ENCODE peak calls at places on chromosomes 5 and 9, in seven cellular contexts. One of them, this sample, is unnamed.

GRCh38 chr9:97567182-97567893 is 65.8 kb downstream of the TSTD2 start:
- DNase-seq in Panc1: no peak
- DNase-seq in bronchial epithelial cell: no peak
- DNase-seq in endothelial cell: no peak
- DNase-seq in B cell: no peak
- DNase-seq in GM20000: no peak
- DNase-seq in pancreas: peak
- DNase-seq in this sample: no peak

GRCh38 chr5:98933446-98934072 is 4.8 kb upstream of the CHD1 start:
- DNase-seq in GM20000: peak
- DNase-seq in B cell: peak
- DNase-seq in pancreas: no peak
- DNase-seq in endothelial cell: no peak
- DNase-seq in bronchial epithelial cell: no peak
- DNase-seq in Panc1: no peak
- DNase-seq in this sample: no peak

GRCh38 chr9:37911271-37911681 is 7.3 kb upstream of the SLC25A51 start:
- DNase-seq in pancreas: no peak
- DNase-seq in Panc1: no peak
- DNase-seq in B cell: no peak
- DNase-seq in bronchial epithelial cell: no peak
- DNase-seq in endothelial cell: no peak
- DNase-seq in GM20000: no peak
- DNase-seq in this sample: no peak

GRCh38 chr5:96756985-96757384 is 50.8 kb downstream of the ERAP1 start:
- DNase-seq in pancreas: no peak
- DNase-seq in bronchial epithelial cell: no peak
- DNase-seq in Panc1: no peak
- DNase-seq in endothelial cell: no peak
- DNase-seq in GM20000: no peak
- DNase-seq in B cell: no peak
- DNase-seq in this sample: no peak

GRCh38 chr5:143023447-143024096 is 253.4 kb downstream of the ARHGAP26 start:
- DNase-seq in Panc1: no peak
- DNase-seq in GM20000: peak
- DNase-seq in bronchial epithelial cell: no peak
- DNase-seq in endothelial cell: no peak
- DNase-seq in B cell: no peak
- DNase-seq in pancreas: no peak
- DNase-seq in this sample: peak

GRCh38 chr5:140312067-140312790 is 9.3 kb upstream of the PFDN1 start:
- DNase-seq in endothelial cell: no peak
- DNase-seq in Panc1: peak
- DNase-seq in bronchial epithelial cell: peak
- DNase-seq in pancreas: no peak
- DNase-seq in GM20000: no peak
- DNase-seq in B cell: no peak
- DNase-seq in this sample: no peak

GRCh38 chr5:132677191-132677590 is 3.4 kb downstream of the IL4 start:
- DNase-seq in GM20000: no peak
- DNase-seq in B cell: no peak
- DNase-seq in endothelial cell: peak
- DNase-seq in bronchial epithelial cell: peak
- DNase-seq in Panc1: peak
- DNase-seq in pancreas: no peak
- DNase-seq in this sample: no peak

GRCh38 chr5:14036947-14037346 is 92.5 kb upstream of the DNAH5 start:
- DNase-seq in B cell: no peak
- DNase-seq in bronchial epithelial cell: peak
- DNase-seq in GM20000: no peak
- DNase-seq in pancreas: no peak
- DNase-seq in endothelial cell: no peak
- DNase-seq in Panc1: peak
- DNase-seq in this sample: no peak

GRCh38 chr9:96498796-96499195 is 48.8 kb downstream of the HABP4 start:
- DNase-seq in Panc1: no peak
- DNase-seq in B cell: no peak
- DNase-seq in bronchial epithelial cell: no peak
- DNase-seq in GM20000: no peak
- DNase-seq in pancreas: no peak
- DNase-seq in endothelial cell: no peak
- DNase-seq in this sample: no peak

GRCh38 chr9:68458918-68459317 is 81.8 kb downstream of the TMEM252 start:
- DNase-seq in B cell: no peak
- DNase-seq in Panc1: no peak
- DNase-seq in bronchial epithelial cell: no peak
- DNase-seq in pancreas: no peak
- DNase-seq in endothelial cell: no peak
- DNase-seq in GM20000: no peak
- DNase-seq in this sample: no peak

GRCh38 chr5:83802686-83803085 is 82.0 kb upstream of the HAPLN1 start:
- DNase-seq in bronchial epithelial cell: no peak
- DNase-seq in B cell: no peak
- DNase-seq in GM20000: no peak
- DNase-seq in Panc1: no peak
- DNase-seq in endothelial cell: no peak
- DNase-seq in pancreas: no peak
- DNase-seq in this sample: no peak

GRCh38 chr5:132877938-132878337 is 4.5 kb downstream of the LEAP2 start:
- DNase-seq in bronchial epithelial cell: no peak
- DNase-seq in endothelial cell: no peak
- DNase-seq in GM20000: no peak
- DNase-seq in Panc1: no peak
- DNase-seq in pancreas: no peak
- DNase-seq in B cell: no peak
- DNase-seq in this sample: no peak

GRCh38 chr5:58455966-58456365 is 3.9 kb downstream of the PLK2 start:
- DNase-seq in Panc1: no peak
- DNase-seq in pancreas: no peak
- DNase-seq in bronchial epithelial cell: no peak
- DNase-seq in endothelial cell: no peak
- DNase-seq in B cell: no peak
- DNase-seq in GM20000: no peak
- DNase-seq in this sample: no peak

GRCh38 chr5:112848116-112848811 is 12.8 kb upstream of the SRP19 start:
- DNase-seq in endothelial cell: no peak
- DNase-seq in GM20000: peak
- DNase-seq in B cell: peak
- DNase-seq in bronchial epithelial cell: peak
- DNase-seq in Panc1: peak
- DNase-seq in pancreas: no peak
- DNase-seq in this sample: no peak

GRCh38 chr5:62650197-62650596 is 71.6 kb downstream of the LRRC70 start:
- DNase-seq in Panc1: no peak
- DNase-seq in bronchial epithelial cell: no peak
- DNase-seq in B cell: no peak
- DNase-seq in GM20000: no peak
- DNase-seq in pancreas: no peak
- DNase-seq in endothelial cell: no peak
- DNase-seq in this sample: no peak

GRCh38 chr9:680106-680505 is 161.4 kb upstream of the DMRT1 start:
- DNase-seq in endothelial cell: no peak
- DNase-seq in pancreas: no peak
- DNase-seq in B cell: no peak
- DNase-seq in GM20000: no peak
- DNase-seq in Panc1: no peak
- DNase-seq in bronchial epithelial cell: no peak
- DNase-seq in this sample: no peak

GRCh38 chr9:684950-685340 is 156.6 kb upstream of the DMRT1 start:
- DNase-seq in B cell: no peak
- DNase-seq in pancreas: no peak
- DNase-seq in GM20000: no peak
- DNase-seq in bronchial epithelial cell: peak
- DNase-seq in endothelial cell: no peak
- DNase-seq in Panc1: no peak
- DNase-seq in this sample: no peak

GRCh38 chr9:684055-684949 is 157.2 kb upstream of the DMRT1 start:
- DNase-seq in B cell: no peak
- DNase-seq in Panc1: no peak
- DNase-seq in GM20000: no peak
- DNase-seq in bronchial epithelial cell: peak
- DNase-seq in pancreas: no peak
- DNase-seq in endothelial cell: no peak
- DNase-seq in this sample: no peak

GRCh38 chr9:683509-684021 is 157.9 kb upstream of the DMRT1 start:
- DNase-seq in bronchial epithelial cell: no peak
- DNase-seq in Panc1: no peak
- DNase-seq in B cell: no peak
- DNase-seq in GM20000: no peak
- DNase-seq in pancreas: no peak
- DNase-seq in endothelial cell: no peak
- DNase-seq in this sample: no peak

GRCh38 chr9:682633-683508 is 158.6 kb upstream of the DMRT1 start:
- DNase-seq in B cell: no peak
- DNase-seq in bronchial epithelial cell: peak
- DNase-seq in GM20000: no peak
- DNase-seq in Panc1: no peak
- DNase-seq in endothelial cell: no peak
- DNase-seq in pancreas: peak
- DNase-seq in this sample: no peak
- TF ChIP-seq CTCF in B cell: no peak
- TF ChIP-seq CTCF in bronchial epithelial cell: peak
- TF ChIP-seq CTCF in GM20000: no peak
- TF ChIP-seq CTCF in Panc1: no peak
- TF ChIP-seq CTCF in endothelial cell: no peak
- TF ChIP-seq CTCF in pancreas: no peak
- TF ChIP-seq CTCF in this sample: peak

DNA sequence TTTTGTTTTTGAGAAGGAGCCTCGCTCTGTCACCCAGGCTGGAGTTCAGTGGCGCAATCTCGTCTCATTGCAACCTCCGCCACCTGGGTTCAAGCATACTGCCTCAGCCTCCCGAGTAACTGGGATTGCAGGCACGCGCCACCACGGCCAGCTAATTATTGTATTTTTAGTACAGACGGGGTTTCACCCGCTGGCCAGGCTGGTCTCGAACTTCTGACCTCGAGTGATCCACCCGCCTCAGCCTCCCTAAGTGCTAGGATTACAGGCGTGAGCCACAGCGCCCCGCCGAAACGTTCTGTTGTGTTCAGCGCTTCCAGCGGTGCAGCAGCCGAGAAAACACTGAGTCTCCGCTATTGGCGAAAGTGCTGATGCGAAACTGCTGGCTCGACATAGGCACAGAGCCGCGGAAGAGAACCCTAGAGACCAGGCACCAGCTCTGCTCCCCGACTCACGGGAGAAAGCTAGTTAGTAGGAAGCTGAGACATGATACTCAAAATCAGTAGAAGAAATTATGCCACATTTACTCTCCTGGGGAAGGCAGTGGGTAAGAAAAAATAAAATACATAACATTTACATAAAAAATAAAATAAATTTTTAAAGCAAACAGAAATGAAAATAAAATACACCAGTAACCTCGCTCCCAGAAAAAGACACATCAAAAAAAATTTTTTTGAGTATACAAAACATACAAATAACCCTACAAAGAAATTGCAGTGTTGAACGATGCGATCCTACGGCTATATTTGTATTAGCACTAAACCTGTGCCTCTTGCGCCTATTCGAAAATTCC is 31.6 kb downstream of the ANXA2R start:
- DNase-seq in pancreas: peak
- DNase-seq in Panc1: peak
- DNase-seq in endothelial cell: peak
- DNase-seq in bronchial epithelial cell: peak
- DNase-seq in B cell: peak
- DNase-seq in GM20000: peak
- DNase-seq in this sample: peak
- TF ChIP-seq CTCF in pancreas: no peak
- TF ChIP-seq CTCF in Panc1: peak
- TF ChIP-seq CTCF in endothelial cell: no peak
- TF ChIP-seq CTCF in bronchial epithelial cell: peak
- TF ChIP-seq CTCF in B cell: peak
- TF ChIP-seq CTCF in GM20000: no peak
- TF ChIP-seq CTCF in this sample: no peak

GRCh38 chr5:138594305-138595058 is 19.3 kb upstream of the HSPA9 start:
- DNase-seq in Panc1: no peak
- DNase-seq in GM20000: no peak
- DNase-seq in B cell: no peak
- DNase-seq in endothelial cell: no peak
- DNase-seq in pancreas: no peak
- DNase-seq in bronchial epithelial cell: no peak
- DNase-seq in this sample: no peak
- TF ChIP-seq CTCF in Panc1: peak
- TF ChIP-seq CTCF in GM20000: peak
- TF ChIP-seq CTCF in B cell: peak
- TF ChIP-seq CTCF in endothelial cell: peak
- TF ChIP-seq CTCF in pancreas: no peak
- TF ChIP-seq CTCF in bronchial epithelial cell: peak
- TF ChIP-seq CTCF in this sample: no peak

GRCh38 chr9:107242073-107243063 is 40.7 kb upstream of the RAD23B start:
- DNase-seq in pancreas: no peak
- DNase-seq in bronchial epithelial cell: peak
- DNase-seq in endothelial cell: no peak
- DNase-seq in Panc1: no peak
- DNase-seq in B cell: no peak
- DNase-seq in GM20000: no peak
- DNase-seq in this sample: no peak

GRCh38 chr9:107240260-107240659 is 42.8 kb upstream of the RAD23B start:
- DNase-seq in bronchial epithelial cell: no peak
- DNase-seq in GM20000: no peak
- DNase-seq in B cell: no peak
- DNase-seq in Panc1: no peak
- DNase-seq in endothelial cell: no peak
- DNase-seq in pancreas: no peak
- DNase-seq in this sample: no peak

GRCh38 chr9:107237873-107238272 is 45.2 kb upstream of the RAD23B start:
- DNase-seq in endothelial cell: no peak
- DNase-seq in pancreas: no peak
- DNase-seq in Panc1: no peak
- DNase-seq in B cell: no peak
- DNase-seq in bronchial epithelial cell: no peak
- DNase-seq in GM20000: no peak
- DNase-seq in this sample: no peak

GRCh38 chr9:107235765-107236442 is 47.2 kb upstream of the RAD23B start:
- DNase-seq in pancreas: no peak
- DNase-seq in GM20000: no peak
- DNase-seq in Panc1: no peak
- DNase-seq in bronchial epithelial cell: no peak
- DNase-seq in endothelial cell: no peak
- DNase-seq in B cell: no peak
- DNase-seq in this sample: no peak

DNA sequence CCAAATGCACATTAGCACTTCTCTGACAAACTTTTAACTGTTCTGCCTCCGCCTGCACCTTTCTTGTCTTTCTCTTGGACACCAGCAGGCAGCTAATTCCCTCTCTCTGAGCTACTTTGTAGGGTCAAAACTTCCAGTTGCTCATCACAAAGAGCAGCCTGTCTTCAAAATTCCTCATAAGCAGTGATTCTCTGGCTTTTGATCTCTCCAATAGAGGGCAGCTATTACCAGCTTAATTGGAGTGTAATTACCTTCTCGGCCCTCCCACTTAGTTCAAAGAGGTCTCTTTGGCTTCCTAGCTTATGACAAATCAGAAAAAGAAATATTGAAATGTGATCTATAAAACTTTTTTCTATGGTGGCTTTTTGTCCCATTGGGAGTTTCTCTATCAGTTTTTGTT is 43.6 kb upstream of the RAD23B start:
- DNase-seq in bronchial epithelial cell: peak
- DNase-seq in B cell: peak
- DNase-seq in Panc1: no peak
- DNase-seq in pancreas: no peak
- DNase-seq in endothelial cell: no peak
- DNase-seq in GM20000: peak
- DNase-seq in this sample: no peak
- TF ChIP-seq CTCF in bronchial epithelial cell: peak
- TF ChIP-seq CTCF in B cell: peak
- TF ChIP-seq CTCF in Panc1: peak
- TF ChIP-seq CTCF in pancreas: no peak
- TF ChIP-seq CTCF in endothelial cell: no peak
- TF ChIP-seq CTCF in GM20000: no peak
- TF ChIP-seq CTCF in this sample: no peak

This sample was measured in lower leg skin.